ENCODE peak calls at places on chromosome 20, in four cellular contexts. K is heart left ventricle, L is heart right ventricle, O is endothelial cell. Z is an unnamed sample.
A peak's percentile ranks its signal among the peaks of the same experiment; 100 is the strongest.

GRCh38 chr20:53901064-53901463 is 169.3 kb downstream of the BCAS1 start:
- DNase-seq in K (no peak), L (no peak), O (no peak), Z (no peak)

GRCh38 chr20:38141154-38141888 is 23.7 kb downstream of the TGM2 start:
- DNase-seq in K (no peak), L (no peak), O (no peak), Z (no peak)

GRCh38 chr20:6180531-6180930 is 57.7 kb upstream of the FERMT1 start:
- DNase-seq in K (no peak), L (no peak), O (no peak), Z (no peak)

GRCh38 chr20:41387433-41387832 is 20.8 kb upstream of the EMILIN3 start:
- DNase-seq in K (peak; percentile 40), L (no peak), O (no peak), Z (no peak)

GRCh38 chr20:17848649-17849048 is 119.9 kb downstream of the SNX5 start:
- DNase-seq in K (no peak), L (no peak), O (no peak), Z (no peak)

GRCh38 chr20:36085686-36086267 is 68.8 kb upstream of the EPB41L1 start:
- DNase-seq in K (no peak), L (no peak), O (no peak), Z (no peak)

GRCh38 chr20:32482251-32483220 is 102.6 kb downstream of the NOL4L start:
- DNase-seq in K (peak; percentile 71), L (peak; percentile 60), O (peak; percentile 53), Z (peak; percentile 46)

GRCh38 chr20:9294081-9294480 is 220.3 kb upstream of the LAMP5 start:
- DNase-seq in K (no peak), L (no peak), O (no peak), Z (no peak)

GRCh38 chr20:37231970-37232620 is 29.5 kb downstream of the GHRH start:
- DNase-seq in K (no peak), L (no peak), O (no peak), Z (no peak)

GRCh38 chr20:3163099-3164042 is 3.7 kb upstream of the FASTKD5 start:
- DNase-seq in K (peak; percentile 46), L (no peak), O (no peak), Z (no peak)

GRCh38 chr20:56439784-56440291 is 27.8 kb downstream of the CASS4 start:
- DNase-seq in K (peak; percentile 80), L (peak; percentile 57), O (no peak), Z (no peak)

GRCh38 chr20:32702706-32703425 is 29.1 kb upstream of the C20orf203 start:
- DNase-seq in K (no peak), L (no peak), O (no peak), Z (no peak)

GRCh38 chr20:4864292-4864691 is 137.0 kb downstream of the SLC23A2 start:
- DNase-seq in K (no peak), L (no peak), O (no peak), Z (no peak)

GRCh38 chr20:32751309-32752020 is 8.2 kb upstream of the COMMD7 start:
- DNase-seq in K (no peak), L (no peak), O (no peak), Z (no peak)

GRCh38 chr20:42531675-42531985 is 658.1 kb downstream of the PTPRT start:
- DNase-seq in K (no peak), L (peak; percentile 11), O (no peak), Z (no peak)

GRCh38 chr20:48002517-48002970 is 217.3 kb upstream of the SULF2 start:
- DNase-seq in K (no peak), L (no peak), O (no peak), Z (no peak)

GRCh38 chr20:46312075-46312944 is 4.0 kb upstream of the CDH22 start:
- DNase-seq in K (no peak), L (no peak), O (peak; percentile 63), Z (no peak)
- TF ChIP-seq CTCF in K (no peak), L (no peak), O (peak; percentile 19), Z (no peak)

GRCh38 chr20:51511861-51512619 is 30.5 kb downstream of the NFATC2 start:
- DNase-seq in K (no peak), L (no peak), O (no peak), Z (no peak)
- TF ChIP-seq CTCF in K (no peak), L (no peak), O (no peak), Z (no peak)

GRCh38 chr20:59520814-59521213 is 83.5 kb upstream of the PHACTR3 start:
- DNase-seq in K (no peak), L (no peak), O (no peak), Z (no peak)

GRCh38 chr20:59525500-59526241 is 78.7 kb upstream of the PHACTR3 start:
- DNase-seq in K (peak; percentile 63), L (peak; percentile 59), O (peak; percentile 87), Z (no peak)

GRCh38 chr20:59526242-59527225 is 77.8 kb upstream of the PHACTR3 start:
- DNase-seq in K (no peak), L (no peak), O (no peak), Z (no peak)
- TF ChIP-seq CTCF in K (no peak), L (no peak), O (no peak), Z (no peak)

GRCh38 chr20:12838261-12838866 is 170.4 kb upstream of the SPTLC3 start:
- DNase-seq in K (no peak), L (no peak), O (peak; percentile 10), Z (no peak)
- TF ChIP-seq CTCF in K (peak; percentile 20), L (no peak), O (peak; percentile 66), Z (no peak)

GRCh38 chr20:25320035-25320800 is 70.4 kb downstream of the ABHD12 start:
- DNase-seq in K (no peak), L (no peak), O (no peak), Z (peak; percentile 3)
- TF ChIP-seq CTCF in K (no peak), L (no peak), O (no peak), Z (no peak)

DNA sequence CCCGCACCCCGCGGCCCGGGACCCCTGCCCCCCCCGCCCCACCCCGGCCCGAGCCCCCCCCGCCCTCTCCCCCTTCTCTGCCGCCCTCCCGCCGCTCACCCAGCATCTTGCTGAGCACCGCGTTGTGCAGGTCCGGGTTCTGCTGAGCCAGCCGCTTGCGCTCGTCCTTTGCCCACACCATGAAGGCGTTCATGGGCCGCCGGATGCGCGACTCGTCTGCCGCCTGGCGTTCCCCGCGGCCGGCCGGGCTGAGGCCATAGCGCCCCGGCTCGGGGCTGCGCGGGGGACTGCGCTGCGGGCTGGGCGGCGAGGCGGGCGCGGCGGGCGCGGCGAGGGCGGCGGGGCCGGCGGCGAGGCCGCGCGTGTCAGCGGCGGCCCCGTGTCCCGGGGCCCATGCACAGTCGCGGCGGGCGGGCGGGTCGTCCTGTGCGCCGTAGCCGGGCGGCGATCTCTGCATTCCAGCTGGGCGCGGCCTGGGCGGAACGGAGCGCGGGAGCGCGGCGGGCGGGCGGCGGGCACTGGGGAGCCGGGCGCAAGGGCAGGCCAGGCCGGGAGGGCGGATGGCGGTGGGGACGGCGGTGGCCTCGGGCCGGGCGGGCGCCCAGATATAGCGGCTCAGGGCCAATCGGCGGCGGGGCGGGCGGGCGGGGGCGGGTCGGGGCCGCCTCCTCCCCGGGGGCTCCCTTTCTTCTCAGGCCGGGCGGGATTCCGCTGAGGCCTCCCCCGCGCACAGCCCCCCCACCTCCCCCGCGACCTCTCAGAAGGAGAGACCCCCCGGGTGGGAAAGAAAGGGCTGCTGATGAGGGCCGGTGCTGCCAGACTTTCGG is at the start of gene SOX18:
- DNase-seq in K (peak; percentile 60), L (peak; percentile 68), O (peak; percentile 73), Z (no peak)
- TF ChIP-seq CTCF in K (no peak), L (no peak), O (no peak), Z (no peak)

DNA sequence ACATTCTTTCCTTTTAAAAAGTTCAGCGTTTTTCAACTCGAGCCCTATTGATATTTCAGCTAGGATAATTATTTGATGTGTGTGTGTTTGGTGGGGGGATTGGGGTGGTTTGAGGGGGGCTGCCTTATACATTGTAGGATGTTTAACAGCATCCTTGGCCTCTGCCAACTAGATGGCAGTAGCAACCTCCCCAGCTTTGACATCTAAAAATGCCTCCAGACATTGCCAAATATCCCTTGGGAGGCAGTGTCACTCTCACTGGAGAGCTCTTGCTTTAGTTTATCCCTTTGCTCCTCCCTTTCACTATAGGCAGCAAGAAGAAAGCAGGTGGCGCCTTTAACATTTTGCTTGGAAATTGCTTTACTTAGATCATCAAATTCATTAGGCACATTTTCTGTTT is 14.6 kb upstream of the TP53TG5 start:
- DNase-seq in K (no peak), L (no peak), O (no peak), Z (no peak)
- TF ChIP-seq CTCF in K (no peak), L (peak; percentile 37), O (no peak), Z (no peak)

GRCh38 chr20:51710503-51710902 is 57.7 kb downstream of the ATP9A start:
- DNase-seq in K (no peak), L (no peak), O (no peak), Z (no peak)

GRCh38 chr20:51713213-51713598 is 55.0 kb downstream of the ATP9A start:
- DNase-seq in K (no peak), L (no peak), O (no peak), Z (no peak)

GRCh38 chr20:51711426-51711825 is 56.8 kb downstream of the ATP9A start:
- DNase-seq in K (no peak), L (no peak), O (no peak), Z (no peak)

GRCh38 chr20:51715028-51715872 is 52.9 kb downstream of the ATP9A start:
- DNase-seq in K (no peak), L (no peak), O (no peak), Z (no peak)

DNA sequence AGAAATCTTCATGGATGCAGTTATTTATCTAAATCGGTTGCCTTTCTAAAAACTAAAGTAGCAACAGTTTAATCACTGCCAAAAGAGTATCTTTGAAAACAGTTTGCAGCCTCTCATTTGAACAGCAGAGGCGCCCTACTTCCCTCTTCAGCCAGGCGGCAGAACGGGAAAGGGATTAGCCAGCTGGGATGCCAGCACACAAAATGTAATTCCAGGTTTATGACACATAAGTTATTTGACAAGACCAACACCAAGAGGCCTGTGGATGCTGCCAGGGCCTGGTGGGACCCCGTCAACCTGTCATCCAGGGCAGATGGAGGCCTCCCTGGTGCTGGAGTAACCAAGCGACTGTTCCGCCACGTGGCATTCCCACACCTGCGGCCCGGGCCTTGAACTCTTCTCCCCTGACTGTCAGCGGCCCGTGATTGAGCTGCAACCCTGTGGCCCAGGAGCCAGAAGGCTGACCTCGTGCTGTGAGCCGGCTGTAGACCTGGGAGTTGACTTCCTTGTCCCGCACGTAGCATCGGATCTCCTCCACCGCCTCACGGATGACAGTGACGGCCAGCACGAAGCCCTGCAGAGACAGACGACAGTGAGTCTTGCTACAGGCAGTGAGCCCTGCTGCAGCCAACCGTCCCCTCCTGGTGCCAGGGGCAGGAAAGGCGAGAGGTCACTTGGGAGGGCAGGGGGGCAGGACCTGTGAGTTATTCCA is 55.5 kb downstream of the ATP9A start:
- DNase-seq in K (no peak), L (no peak), O (peak; percentile 31), Z (no peak)
- TF ChIP-seq CTCF in K (no peak), L (peak; percentile 17), O (peak; percentile 28), Z (no peak)

DNA sequence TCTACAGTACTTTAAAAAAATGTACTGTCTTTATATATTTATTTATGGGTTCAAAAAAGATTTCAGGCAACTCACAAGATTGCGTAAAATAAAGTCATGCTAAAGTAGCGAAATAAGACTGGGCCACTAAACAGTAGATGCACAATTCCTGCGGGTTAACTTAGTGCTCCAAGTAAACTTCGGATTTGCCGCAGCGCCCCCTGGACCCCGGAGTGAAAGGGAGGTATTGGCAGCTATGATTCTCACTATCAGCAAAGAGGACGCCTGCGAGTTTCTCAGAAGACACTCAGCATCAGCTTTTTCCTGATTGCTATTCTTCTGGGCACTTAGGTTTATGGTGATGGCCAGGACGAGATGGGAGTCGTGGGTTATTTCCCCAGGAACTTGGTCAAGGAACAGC is 1.4 kb downstream of the OTOR start:
- DNase-seq in K (no peak), L (no peak), O (peak; percentile 43), Z (no peak)
- TF ChIP-seq CTCF in K (no peak), L (no peak), O (peak; percentile 6), Z (no peak)